ENCODE peak calls at places on chromosomes 13 and 19, in four cellular contexts. One of them, this sample, is unnamed.

GRCh38 chr19:41430907-41431306 is 3.7 kb upstream of the B3GNT8 start:
- DNase-seq in WTC11: no peak
- DNase-seq in GM12878: no peak
- DNase-seq in K562: no peak
- DNase-seq in this sample: no peak

GRCh38 chr13:95201814-95202521 is 99.3 kb downstream of the ABCC4 start:
- DNase-seq in WTC11: no peak
- DNase-seq in GM12878: no peak
- DNase-seq in K562: no peak
- DNase-seq in this sample: peak; percentile 14

GRCh38 chr13:29901714-29902631 is 51.6 kb upstream of the UBL3 start:
- DNase-seq in WTC11: no peak
- DNase-seq in GM12878: no peak
- DNase-seq in K562: no peak
- DNase-seq in this sample: no peak

GRCh38 chr13:40982772-40983171 is 36.3 kb downstream of the ELF1 start:
- DNase-seq in WTC11: no peak
- DNase-seq in GM12878: peak; percentile 84
- DNase-seq in K562: no peak
- DNase-seq in this sample: peak; percentile 38

GRCh38 chr13:18998389-18998788 is 183.2 kb downstream of the TUBA3C start:
- DNase-seq in WTC11: no peak
- DNase-seq in GM12878: no peak
- DNase-seq in K562: no peak
- DNase-seq in this sample: no peak

GRCh38 chr13:86757236-86757978 is 913.8 kb upstream of the SLITRK5 start:
- DNase-seq in WTC11: peak; percentile 36
- DNase-seq in GM12878: no peak
- DNase-seq in K562: no peak
- DNase-seq in this sample: no peak

GRCh38 chr19:38831142-38831605 is 420 bp downstream of the ECH1 start:
- DNase-seq in WTC11: peak; percentile 43
- DNase-seq in GM12878: no peak
- DNase-seq in K562: no peak
- DNase-seq in this sample: peak; percentile 72

GRCh38 chr13:108561152-108561551 is 68.3 kb upstream of the MYO16 start:
- DNase-seq in WTC11: no peak
- DNase-seq in GM12878: no peak
- DNase-seq in K562: no peak
- DNase-seq in this sample: no peak

GRCh38 chr13:67383358-67383757 is 153.2 kb upstream of the PCDH9 start:
- DNase-seq in WTC11: no peak
- DNase-seq in GM12878: no peak
- DNase-seq in K562: no peak
- DNase-seq in this sample: no peak

GRCh38 chr19:1252818-1253513 is 4.6 kb downstream of the MIDN start:
- DNase-seq in WTC11: no peak
- DNase-seq in GM12878: no peak
- DNase-seq in K562: no peak
- DNase-seq in this sample: peak; percentile 69

GRCh38 chr19:1082928-1083816 is 12.0 kb downstream of the POLR2E start:
- DNase-seq in WTC11: no peak
- DNase-seq in GM12878: no peak
- DNase-seq in K562: no peak
- DNase-seq in this sample: no peak

GRCh38 chr13:93466502-93467036 is 240.0 kb downstream of the GPC6 start:
- DNase-seq in WTC11: no peak
- DNase-seq in GM12878: no peak
- DNase-seq in K562: no peak
- DNase-seq in this sample: no peak

GRCh38 chr13:113724780-113725315 is 34.2 kb upstream of the TMEM255B start:
- DNase-seq in WTC11: peak; percentile 76
- DNase-seq in GM12878: peak; percentile 12
- DNase-seq in K562: peak; percentile 66
- DNase-seq in this sample: peak; percentile 90

GRCh38 chr19:1280588-1281269 is 4.9 kb upstream of the EFNA2 start:
- DNase-seq in WTC11: no peak
- DNase-seq in GM12878: no peak
- DNase-seq in K562: no peak
- DNase-seq in this sample: no peak

GRCh38 chr13:76389321-76389720 is 496.9 kb downstream of the KCTD12 start:
- DNase-seq in WTC11: no peak
- DNase-seq in GM12878: no peak
- DNase-seq in K562: no peak
- DNase-seq in this sample: no peak

GRCh38 chr13:50635504-50635903 is 208.0 kb downstream of the DLEU7 start:
- DNase-seq in WTC11: no peak
- DNase-seq in GM12878: peak; percentile 42
- DNase-seq in K562: no peak
- DNase-seq in this sample: no peak

GRCh38 chr19:54096642-54097106 is 3.9 kb downstream of the OSCAR start:
- DNase-seq in WTC11: peak; percentile 44
- DNase-seq in GM12878: no peak
- DNase-seq in K562: peak; percentile 36
- DNase-seq in this sample: no peak

DNA sequence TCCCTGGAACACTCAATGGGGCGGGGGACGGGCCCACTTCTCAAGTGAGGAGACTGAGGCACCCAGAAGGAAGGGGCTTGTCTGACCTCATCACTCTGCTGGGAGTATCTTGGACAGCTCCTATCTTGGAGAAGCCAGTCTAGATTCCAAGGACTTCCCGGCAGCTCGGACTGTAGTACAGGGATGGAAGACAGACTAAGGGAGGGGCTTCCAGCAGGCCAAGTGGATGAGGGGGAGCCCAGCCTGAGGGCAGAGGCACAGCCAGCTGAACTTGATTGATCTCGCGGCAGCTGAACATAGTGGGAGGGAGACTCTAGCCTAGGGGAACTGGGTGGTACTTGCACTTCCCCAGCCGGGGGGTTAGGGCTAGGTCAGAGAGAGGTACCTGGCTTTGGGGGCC is 702 bp downstream of the CILP2 start:
- DNase-seq in WTC11: peak; percentile 22
- DNase-seq in GM12878: no peak
- DNase-seq in K562: no peak
- DNase-seq in this sample: no peak
- TF ChIP-seq USF1 in WTC11: no peak
- TF ChIP-seq USF1 in GM12878: no peak
- TF ChIP-seq USF1 in K562: no peak
- TF ChIP-seq USF1 in this sample: no peak

GRCh38 chr19:49915271-49915670 is 13.7 kb upstream of the ATF5 start:
- DNase-seq in WTC11: no peak
- DNase-seq in GM12878: no peak
- DNase-seq in K562: no peak
- DNase-seq in this sample: no peak
- TF ChIP-seq CTCF in WTC11: no peak
- TF ChIP-seq CTCF in GM12878: peak; percentile 13
- TF ChIP-seq CTCF in K562: peak; percentile 22
- TF ChIP-seq CTCF in this sample: peak; percentile 19

DNA sequence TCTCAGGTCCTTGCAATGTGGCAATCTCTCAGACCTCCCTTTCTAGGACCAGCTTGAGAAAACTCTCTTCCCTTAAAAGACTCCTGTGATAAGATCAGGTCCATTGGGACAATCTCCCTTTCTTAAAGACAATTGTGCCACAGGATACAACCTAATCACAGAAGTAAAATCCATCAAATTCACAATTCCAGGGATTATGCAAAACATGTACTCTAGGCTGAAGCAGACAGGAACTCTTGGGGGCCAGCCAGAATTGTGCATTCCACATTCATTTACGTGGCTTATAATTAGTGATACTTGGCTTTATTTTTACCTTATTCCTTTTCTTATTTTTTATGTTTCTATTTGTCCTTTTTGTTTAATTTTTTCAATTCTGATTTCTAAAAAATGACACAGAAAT is 257.9 kb downstream of the KLF12 start:
- DNase-seq in WTC11: no peak
- DNase-seq in GM12878: no peak
- DNase-seq in K562: no peak
- DNase-seq in this sample: no peak
- TF ChIP-seq USF1 in WTC11: no peak
- TF ChIP-seq USF1 in GM12878: no peak
- TF ChIP-seq USF1 in K562: no peak
- TF ChIP-seq USF1 in this sample: no peak

GRCh38 chr19:3549816-3550215 is 7.6 kb downstream of the MFSD12 start:
- DNase-seq in WTC11: no peak
- DNase-seq in GM12878: no peak
- DNase-seq in K562: no peak
- DNase-seq in this sample: peak; percentile 16

GRCh38 chr19:3546119-3546518 is 7.1 kb downstream of the TEKTIP1 start:
- DNase-seq in WTC11: no peak
- DNase-seq in GM12878: no peak
- DNase-seq in K562: no peak
- DNase-seq in this sample: no peak

GRCh38 chr19:3547301-3547731 is 8.3 kb downstream of the TEKTIP1 start:
- DNase-seq in WTC11: peak; percentile 41
- DNase-seq in GM12878: no peak
- DNase-seq in K562: no peak
- DNase-seq in this sample: peak; percentile 79

GRCh38 chr19:3548594-3548993 is 8.8 kb downstream of the MFSD12 start:
- DNase-seq in WTC11: no peak
- DNase-seq in GM12878: no peak
- DNase-seq in K562: no peak
- DNase-seq in this sample: no peak

DNA sequence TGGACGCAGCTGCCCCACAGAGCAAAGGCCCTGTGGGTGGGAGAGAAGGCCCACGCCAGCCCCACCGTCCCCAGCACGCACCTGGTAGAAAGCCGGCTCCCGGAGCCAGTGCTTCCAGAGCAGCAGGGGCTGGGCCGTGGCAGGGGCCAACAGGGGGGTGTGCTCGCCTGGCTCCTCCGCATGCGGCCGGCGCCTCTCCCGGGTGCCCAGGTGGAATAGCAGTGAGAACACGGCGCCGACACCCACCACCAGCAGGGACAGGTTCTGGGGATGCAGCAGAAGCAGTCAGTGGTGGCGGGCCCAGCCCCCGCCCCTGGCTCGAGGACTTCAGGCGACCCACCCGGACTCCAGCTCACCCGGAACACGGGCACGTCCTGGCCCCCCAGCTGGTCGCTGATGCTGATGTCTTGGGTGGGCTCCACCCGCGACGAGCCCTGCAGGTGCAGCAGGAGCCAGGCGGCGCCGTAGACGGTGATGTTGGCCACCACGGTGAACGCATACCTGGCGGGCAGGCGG is 8.9 kb downstream of the TEKTIP1 start:
- DNase-seq in WTC11: no peak
- DNase-seq in GM12878: no peak
- DNase-seq in K562: no peak
- DNase-seq in this sample: no peak
- TF ChIP-seq CTCF in WTC11: no peak
- TF ChIP-seq CTCF in GM12878: no peak
- TF ChIP-seq CTCF in K562: no peak
- TF ChIP-seq CTCF in this sample: no peak

GRCh38 chr19:12785431-12786011 is 5.8 kb upstream of the JUNB start:
- DNase-seq in WTC11: no peak
- DNase-seq in GM12878: no peak
- DNase-seq in K562: no peak
- DNase-seq in this sample: no peak

GRCh38 chr19:12786149-12786870 is 5.0 kb upstream of the JUNB start:
- DNase-seq in WTC11: no peak
- DNase-seq in GM12878: no peak
- DNase-seq in K562: no peak
- DNase-seq in this sample: peak; percentile 46

GRCh38 chr19:12784394-12784870 is 6.9 kb upstream of the JUNB start:
- DNase-seq in WTC11: no peak
- DNase-seq in GM12878: no peak
- DNase-seq in K562: peak; percentile 62
- DNase-seq in this sample: no peak

GRCh38 chr19:12783849-12784393 is 7.4 kb upstream of the JUNB start:
- DNase-seq in WTC11: no peak
- DNase-seq in GM12878: no peak
- DNase-seq in K562: peak; percentile 38
- DNase-seq in this sample: no peak

GRCh38 chr19:12784871-12785430 is 6.3 kb upstream of the JUNB start:
- DNase-seq in WTC11: no peak
- DNase-seq in GM12878: no peak
- DNase-seq in K562: no peak
- DNase-seq in this sample: peak; percentile 49
- TF ChIP-seq USF1 in WTC11: no peak
- TF ChIP-seq USF1 in GM12878: no peak
- TF ChIP-seq USF1 in K562: no peak
- TF ChIP-seq USF1 in this sample: no peak

GRCh38 chr13:70723732-70724131 is 615.5 kb upstream of the KLHL1 start:
- DNase-seq in WTC11: no peak
- DNase-seq in GM12878: no peak
- DNase-seq in K562: no peak
- DNase-seq in this sample: peak; percentile 34
- TF ChIP-seq CTCF in WTC11: no peak
- TF ChIP-seq CTCF in GM12878: no peak
- TF ChIP-seq CTCF in K562: no peak
- TF ChIP-seq CTCF in this sample: peak; percentile 68

GRCh38 chr13:47291116-47291656 is 394.3 kb upstream of the HTR2A start:
- DNase-seq in WTC11: no peak
- DNase-seq in GM12878: no peak
- DNase-seq in K562: no peak
- DNase-seq in this sample: no peak

GRCh38 chr13:47289578-47289977 is 392.7 kb upstream of the HTR2A start:
- DNase-seq in WTC11: no peak
- DNase-seq in GM12878: no peak
- DNase-seq in K562: no peak
- DNase-seq in this sample: no peak

GRCh38 chr13:47281981-47282380 is 385.1 kb upstream of the HTR2A start:
- DNase-seq in WTC11: no peak
- DNase-seq in GM12878: no peak
- DNase-seq in K562: no peak
- DNase-seq in this sample: no peak

GRCh38 chr13:47288546-47288945 is 391.7 kb upstream of the HTR2A start:
- DNase-seq in WTC11: no peak
- DNase-seq in GM12878: no peak
- DNase-seq in K562: no peak
- DNase-seq in this sample: no peak

DNA sequence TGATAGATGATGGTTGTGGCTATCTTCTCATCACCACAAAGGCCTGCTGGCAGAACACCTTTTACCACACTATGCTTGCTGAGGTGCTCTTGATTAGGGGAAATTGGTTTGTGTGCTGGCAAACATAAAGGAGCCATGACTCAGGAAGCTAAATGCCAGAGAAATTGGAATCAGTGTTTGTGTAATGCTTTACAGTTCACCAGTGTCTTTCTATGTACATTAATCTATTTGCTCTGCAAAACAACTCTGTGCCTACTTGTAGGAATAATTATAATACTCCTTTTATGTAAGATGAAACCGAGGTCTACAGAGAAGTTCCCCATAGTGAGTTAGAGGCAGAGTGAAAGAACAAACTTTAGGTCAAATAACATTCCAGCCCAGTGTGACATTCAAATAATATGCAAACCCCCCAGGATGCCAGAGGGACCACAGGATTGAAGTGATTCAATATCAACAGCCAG is 390.5 kb upstream of the HTR2A start:
- DNase-seq in WTC11: no peak
- DNase-seq in GM12878: no peak
- DNase-seq in K562: no peak
- DNase-seq in this sample: no peak
- TF ChIP-seq USF1 in WTC11: no peak
- TF ChIP-seq USF1 in GM12878: no peak
- TF ChIP-seq USF1 in K562: no peak
- TF ChIP-seq USF1 in this sample: no peak